ENCODE peak calls at places on chromosomes 7 and 10, in ten cellular contexts. T is amniotic stem cell; G is stimulated activated CD8-positive, alpha-beta memory T cell treated with anti-CD3 and anti-CD28 coated beads, Interleukin-15, amount 100 ng/mL, for 4 hours; U is COR-L47; Y is choroid plexus epithelial cell; W is GM23338; Z is HT1080; K is WTC11; N is upper lobe of right lung; Q is iris pigment epithelial cell. C is an unnamed sample.
A peak's percentile ranks its signal among the peaks of the same experiment; 100 is the strongest.

GRCh38 chr7:118369987-118370386 is 145.5 kb downstream of the ANKRD7 start:
- DNase-seq in K (no peak), Z (no peak), N (no peak), Q (no peak), W (no peak), U (no peak), Y (no peak), G (no peak), T (no peak), C (no peak)

GRCh38 chr7:106964455-106964854 is 80.0 kb upstream of the PRKAR2B start:
- DNase-seq in Y (no peak), G (no peak), Q (no peak), T (no peak), W (peak; percentile 23), Z (no peak), K (no peak), N (no peak), U (peak; percentile 84), C (no peak)

GRCh38 chr10:62992145-62992721 is 140.9 kb upstream of the NRBF2 start:
- DNase-seq in Z (peak; percentile 81), G (no peak), Y (peak; percentile 19), T (no peak), K (no peak), N (no peak), W (no peak), Q (peak; percentile 31), U (no peak), C (peak; percentile 37)

GRCh38 chr7:87564290-87564963 is 36.3 kb downstream of the ABCB1 start:
- DNase-seq in Z (peak; percentile 45), W (peak; percentile 77), T (no peak), K (peak; percentile 56), Y (peak; percentile 21), Q (peak; percentile 25), G (no peak), N (no peak), U (no peak), C (peak; percentile 12)

GRCh38 chr7:152006336-152006735 is 19.1 kb upstream of the GALNT11 start:
- DNase-seq in Z (peak; percentile 48), W (peak; percentile 39), U (no peak), K (no peak), Y (peak; percentile 18), Q (peak; percentile 19), G (no peak), N (no peak), T (no peak), C (no peak)

GRCh38 chr10:29160110-29160669 is 128.7 kb upstream of the LYZL1 start:
- DNase-seq in Q (peak; percentile 88), N (no peak), W (peak; percentile 44), Z (peak; percentile 92), G (no peak), U (no peak), K (no peak), T (peak; percentile 19), Y (peak; percentile 74), C (peak; percentile 89)

GRCh38 chr7:96017877-96018276 is 245.5 kb downstream of the DYNC1I1 start:
- DNase-seq in W (no peak), N (no peak), Y (no peak), G (no peak), U (peak; percentile 79), K (no peak), Q (no peak), Z (no peak), T (no peak), C (no peak)

GRCh38 chr7:21605008-21605407 is 62.2 kb downstream of the DNAH11 start:
- DNase-seq in Z (no peak), K (no peak), Y (no peak), U (no peak), T (no peak), N (no peak), W (no peak), Q (no peak), G (no peak), C (no peak)

GRCh38 chr7:107563072-107563760 is 504 bp downstream of the COG5 start:
- DNase-seq in G (no peak), N (no peak), K (no peak), Z (no peak), Y (peak; percentile 9), Q (no peak), W (peak; percentile 74), U (peak; percentile 8), T (no peak), C (no peak)

C was measured in LHCN-M2.